ENCODE peak calls at places on chromosomes 16 and 17, in ten cellular contexts. One of them, this sample, is unnamed.

GRCh38 chr16:9846362-9847099 is 335.7 kb downstream of the GRIN2A start:
- DNase-seq in transverse colon: no peak
- DNase-seq in epithelial cell of esophagus: peak
- DNase-seq in IMR-90: no peak
- DNase-seq in mammary epithelial cell: no peak
- DNase-seq in endodermal cell: no peak
- DNase-seq in AG10803: no peak
- DNase-seq in A549: peak
- DNase-seq in K562: no peak
- DNase-seq in brain microvascular endothelial cell: no peak
- DNase-seq in this sample: peak

GRCh38 chr16:56109205-56109604 is 82.1 kb upstream of the GNAO1 start:
- DNase-seq in mammary epithelial cell: no peak
- DNase-seq in endodermal cell: no peak
- DNase-seq in brain microvascular endothelial cell: no peak
- DNase-seq in transverse colon: no peak
- DNase-seq in A549: no peak
- DNase-seq in AG10803: no peak
- DNase-seq in epithelial cell of esophagus: no peak
- DNase-seq in K562: no peak
- DNase-seq in IMR-90: no peak
- DNase-seq in this sample: no peak

GRCh38 chr17:14308965-14309879 is 8.3 kb downstream of the HS3ST3B1 start:
- DNase-seq in A549: peak
- DNase-seq in mammary epithelial cell: peak
- DNase-seq in AG10803: peak
- DNase-seq in K562: peak
- DNase-seq in epithelial cell of esophagus: peak
- DNase-seq in transverse colon: peak
- DNase-seq in brain microvascular endothelial cell: peak
- DNase-seq in IMR-90: peak
- DNase-seq in endodermal cell: peak
- DNase-seq in this sample: peak

GRCh38 chr17:39757931-39758873 is 20.5 kb downstream of the GRB7 start:
- DNase-seq in mammary epithelial cell: no peak
- DNase-seq in IMR-90: no peak
- DNase-seq in K562: no peak
- DNase-seq in epithelial cell of esophagus: no peak
- DNase-seq in transverse colon: peak
- DNase-seq in endodermal cell: peak
- DNase-seq in brain microvascular endothelial cell: no peak
- DNase-seq in AG10803: no peak
- DNase-seq in A549: no peak
- DNase-seq in this sample: no peak

GRCh38 chr16:74874912-74875311 is 100.3 kb upstream of the FA2H start:
- DNase-seq in K562: no peak
- DNase-seq in AG10803: no peak
- DNase-seq in transverse colon: no peak
- DNase-seq in A549: no peak
- DNase-seq in brain microvascular endothelial cell: no peak
- DNase-seq in epithelial cell of esophagus: peak
- DNase-seq in IMR-90: no peak
- DNase-seq in mammary epithelial cell: peak
- DNase-seq in endodermal cell: no peak
- DNase-seq in this sample: no peak

GRCh38 chr16:84550096-84550495 is 45.6 kb upstream of the MEAK7 start:
- DNase-seq in IMR-90: no peak
- DNase-seq in K562: no peak
- DNase-seq in transverse colon: no peak
- DNase-seq in brain microvascular endothelial cell: no peak
- DNase-seq in A549: peak
- DNase-seq in AG10803: no peak
- DNase-seq in mammary epithelial cell: peak
- DNase-seq in epithelial cell of esophagus: peak
- DNase-seq in endodermal cell: no peak
- DNase-seq in this sample: no peak

GRCh38 chr17:12296120-12296727 is 275.5 kb downstream of the MAP2K4 start:
- DNase-seq in AG10803: no peak
- DNase-seq in IMR-90: peak
- DNase-seq in epithelial cell of esophagus: no peak
- DNase-seq in endodermal cell: peak
- DNase-seq in A549: no peak
- DNase-seq in K562: no peak
- DNase-seq in brain microvascular endothelial cell: peak
- DNase-seq in mammary epithelial cell: no peak
- DNase-seq in transverse colon: no peak
- DNase-seq in this sample: peak

GRCh38 chr16:84085774-84086173 is 31.0 kb downstream of the MBTPS1 start:
- DNase-seq in K562: no peak
- DNase-seq in A549: no peak
- DNase-seq in epithelial cell of esophagus: no peak
- DNase-seq in transverse colon: no peak
- DNase-seq in mammary epithelial cell: no peak
- DNase-seq in endodermal cell: no peak
- DNase-seq in IMR-90: no peak
- DNase-seq in brain microvascular endothelial cell: no peak
- DNase-seq in AG10803: no peak
- DNase-seq in this sample: no peak

GRCh38 chr17:37770631-37771518 is 26.0 kb upstream of the HNF1B start:
- DNase-seq in K562: peak
- DNase-seq in transverse colon: peak
- DNase-seq in A549: peak
- DNase-seq in epithelial cell of esophagus: peak
- DNase-seq in AG10803: peak
- DNase-seq in brain microvascular endothelial cell: peak
- DNase-seq in mammary epithelial cell: peak
- DNase-seq in endodermal cell: peak
- DNase-seq in IMR-90: peak
- DNase-seq in this sample: peak

GRCh38 chr17:39823407-39824054 is 40.6 kb downstream of the IKZF3 start:
- DNase-seq in IMR-90: no peak
- DNase-seq in AG10803: no peak
- DNase-seq in epithelial cell of esophagus: no peak
- DNase-seq in brain microvascular endothelial cell: no peak
- DNase-seq in A549: peak
- DNase-seq in mammary epithelial cell: no peak
- DNase-seq in endodermal cell: no peak
- DNase-seq in transverse colon: no peak
- DNase-seq in K562: no peak
- DNase-seq in this sample: no peak

GRCh38 chr16:57525761-57526160 is 10.6 kb downstream of the CCDC102A start:
- DNase-seq in IMR-90: no peak
- DNase-seq in brain microvascular endothelial cell: no peak
- DNase-seq in mammary epithelial cell: no peak
- DNase-seq in endodermal cell: no peak
- DNase-seq in transverse colon: no peak
- DNase-seq in A549: no peak
- DNase-seq in epithelial cell of esophagus: peak
- DNase-seq in K562: no peak
- DNase-seq in AG10803: no peak
- DNase-seq in this sample: no peak

GRCh38 chr16:4935231-4935855 is 1.6 kb downstream of the PPL start:
- DNase-seq in epithelial cell of esophagus: peak
- DNase-seq in endodermal cell: peak
- DNase-seq in K562: no peak
- DNase-seq in IMR-90: no peak
- DNase-seq in AG10803: peak
- DNase-seq in A549: no peak
- DNase-seq in mammary epithelial cell: peak
- DNase-seq in transverse colon: peak
- DNase-seq in brain microvascular endothelial cell: no peak
- DNase-seq in this sample: no peak

GRCh38 chr16:76670125-76670857 is 393.1 kb downstream of the CNTNAP4 start:
- DNase-seq in mammary epithelial cell: no peak
- DNase-seq in brain microvascular endothelial cell: no peak
- DNase-seq in A549: no peak
- DNase-seq in IMR-90: no peak
- DNase-seq in K562: no peak
- DNase-seq in epithelial cell of esophagus: peak
- DNase-seq in AG10803: no peak
- DNase-seq in transverse colon: no peak
- DNase-seq in endodermal cell: no peak
- DNase-seq in this sample: no peak

GRCh38 chr16:87201052-87201451 is 116.1 kb downstream of the C16orf95 start:
- DNase-seq in IMR-90: peak
- DNase-seq in transverse colon: peak
- DNase-seq in epithelial cell of esophagus: peak
- DNase-seq in endodermal cell: no peak
- DNase-seq in mammary epithelial cell: peak
- DNase-seq in brain microvascular endothelial cell: peak
- DNase-seq in A549: peak
- DNase-seq in AG10803: peak
- DNase-seq in K562: no peak
- DNase-seq in this sample: peak

GRCh38 chr16:71542377-71542776 is 16.2 kb downstream of the CHST4 start:
- DNase-seq in IMR-90: peak
- DNase-seq in A549: peak
- DNase-seq in mammary epithelial cell: peak
- DNase-seq in AG10803: peak
- DNase-seq in endodermal cell: peak
- DNase-seq in K562: peak
- DNase-seq in transverse colon: peak
- DNase-seq in epithelial cell of esophagus: peak
- DNase-seq in brain microvascular endothelial cell: peak
- DNase-seq in this sample: peak

GRCh38 chr17:29162082-29162908 is 17.9 kb downstream of the MYO18A start:
- DNase-seq in brain microvascular endothelial cell: no peak
- DNase-seq in AG10803: no peak
- DNase-seq in mammary epithelial cell: no peak
- DNase-seq in IMR-90: no peak
- DNase-seq in endodermal cell: peak
- DNase-seq in A549: no peak
- DNase-seq in K562: no peak
- DNase-seq in epithelial cell of esophagus: no peak
- DNase-seq in transverse colon: no peak
- DNase-seq in this sample: no peak

GRCh38 chr16:72199938-72200337 is 28.0 kb upstream of the PMFBP1 start:
- DNase-seq in K562: no peak
- DNase-seq in epithelial cell of esophagus: no peak
- DNase-seq in transverse colon: no peak
- DNase-seq in IMR-90: no peak
- DNase-seq in A549: no peak
- DNase-seq in brain microvascular endothelial cell: no peak
- DNase-seq in mammary epithelial cell: no peak
- DNase-seq in endodermal cell: no peak
- DNase-seq in AG10803: no peak
- DNase-seq in this sample: no peak

DNA sequence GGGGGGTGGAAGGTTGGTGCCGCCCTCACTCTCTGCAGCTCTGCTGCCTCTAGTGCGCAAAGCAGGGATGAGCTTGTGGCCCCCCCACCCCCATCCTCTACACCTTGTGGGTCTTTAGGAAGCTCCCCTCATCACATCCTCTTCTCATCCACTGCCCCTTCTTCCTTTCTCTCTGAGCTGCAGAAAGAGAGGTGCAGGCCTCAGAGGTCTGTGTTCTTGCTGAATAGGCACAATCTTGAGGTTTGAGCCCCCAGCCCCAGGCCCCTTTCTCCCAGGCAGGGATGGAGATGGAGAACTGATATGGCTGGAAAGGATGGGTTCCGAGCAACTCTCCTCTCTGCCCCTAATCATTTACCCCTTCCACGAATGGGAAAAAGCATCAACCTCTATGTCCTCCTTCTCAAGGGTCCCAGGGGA is 2.6 kb downstream of the CACNA1G start:
- DNase-seq in epithelial cell of esophagus: no peak
- DNase-seq in transverse colon: no peak
- DNase-seq in IMR-90: no peak
- DNase-seq in A549: no peak
- DNase-seq in AG10803: no peak
- DNase-seq in brain microvascular endothelial cell: no peak
- DNase-seq in mammary epithelial cell: no peak
- DNase-seq in endodermal cell: no peak
- DNase-seq in K562: no peak
- DNase-seq in this sample: no peak
- H3K4me3 ChIP-seq in epithelial cell of esophagus: no peak
- H3K4me3 ChIP-seq in transverse colon: no peak
- H3K4me3 ChIP-seq in IMR-90: no peak
- H3K4me3 ChIP-seq in A549: no peak
- H3K4me3 ChIP-seq in AG10803: no peak
- H3K4me3 ChIP-seq in brain microvascular endothelial cell: no peak
- H3K4me3 ChIP-seq in mammary epithelial cell: no peak
- H3K4me3 ChIP-seq in endodermal cell: no peak
- H3K4me3 ChIP-seq in K562: no peak
- H3K4me3 ChIP-seq in this sample: no peak

GRCh38 chr16:12260647-12261262 is 284.2 kb downstream of the SNX29 start:
- DNase-seq in epithelial cell of esophagus: peak
- DNase-seq in IMR-90: peak
- DNase-seq in brain microvascular endothelial cell: peak
- DNase-seq in K562: peak
- DNase-seq in mammary epithelial cell: no peak
- DNase-seq in A549: peak
- DNase-seq in transverse colon: no peak
- DNase-seq in AG10803: no peak
- DNase-seq in endodermal cell: peak
- DNase-seq in this sample: no peak
- TF ChIP-seq CTCF in epithelial cell of esophagus: no peak
- TF ChIP-seq CTCF in IMR-90: peak
- TF ChIP-seq CTCF in brain microvascular endothelial cell: peak
- TF ChIP-seq CTCF in K562: peak
- TF ChIP-seq CTCF in mammary epithelial cell: no peak
- TF ChIP-seq CTCF in A549: peak
- TF ChIP-seq CTCF in transverse colon: no peak
- TF ChIP-seq CTCF in AG10803: no peak
- TF ChIP-seq CTCF in endodermal cell: peak
- TF ChIP-seq CTCF in this sample: no peak

DNA sequence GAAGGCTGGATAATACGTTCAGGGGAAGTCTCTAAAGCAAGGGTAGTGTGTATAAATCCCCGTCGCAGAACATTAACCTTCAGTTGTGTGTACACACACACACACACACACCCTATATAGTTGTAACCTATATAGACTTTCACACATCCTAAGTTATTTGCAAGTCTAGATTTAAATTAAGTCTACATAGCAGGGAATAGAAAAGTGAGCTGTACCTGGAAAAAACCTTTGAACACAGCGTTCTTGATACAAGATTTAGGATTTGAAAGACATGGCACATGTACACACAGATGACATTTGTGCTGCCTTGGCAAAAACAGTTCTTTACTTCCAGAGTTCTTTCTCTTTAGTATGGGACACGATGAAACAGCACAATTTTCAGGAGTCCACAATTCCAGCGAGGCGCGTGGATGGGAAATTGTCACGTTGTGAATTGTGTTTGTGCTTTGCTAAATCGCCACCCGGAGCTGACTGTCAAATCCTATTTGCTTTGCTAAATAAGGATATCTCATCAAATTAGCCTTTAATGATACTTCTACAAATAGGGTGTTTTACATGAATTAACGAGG is 233.9 kb downstream of the MRTFB start:
- DNase-seq in K562: no peak
- DNase-seq in AG10803: no peak
- DNase-seq in endodermal cell: no peak
- DNase-seq in IMR-90: no peak
- DNase-seq in brain microvascular endothelial cell: no peak
- DNase-seq in mammary epithelial cell: no peak
- DNase-seq in epithelial cell of esophagus: no peak
- DNase-seq in A549: no peak
- DNase-seq in transverse colon: no peak
- DNase-seq in this sample: no peak
- H3K4me3 ChIP-seq in K562: no peak
- H3K4me3 ChIP-seq in AG10803: peak
- H3K4me3 ChIP-seq in endodermal cell: peak
- H3K4me3 ChIP-seq in IMR-90: no peak
- H3K4me3 ChIP-seq in brain microvascular endothelial cell: no peak
- H3K4me3 ChIP-seq in mammary epithelial cell: no peak
- H3K4me3 ChIP-seq in epithelial cell of esophagus: no peak
- H3K4me3 ChIP-seq in A549: peak
- H3K4me3 ChIP-seq in transverse colon: no peak
- H3K4me3 ChIP-seq in this sample: no peak

GRCh38 chr17:6276711-6277110 is 158.2 kb downstream of the AIPL1 start:
- DNase-seq in mammary epithelial cell: no peak
- DNase-seq in K562: no peak
- DNase-seq in AG10803: no peak
- DNase-seq in epithelial cell of esophagus: no peak
- DNase-seq in endodermal cell: no peak
- DNase-seq in A549: no peak
- DNase-seq in transverse colon: no peak
- DNase-seq in brain microvascular endothelial cell: no peak
- DNase-seq in IMR-90: no peak
- DNase-seq in this sample: no peak
- TF ChIP-seq CTCF in mammary epithelial cell: no peak
- TF ChIP-seq CTCF in K562: no peak
- TF ChIP-seq CTCF in AG10803: no peak
- TF ChIP-seq CTCF in epithelial cell of esophagus: no peak
- TF ChIP-seq CTCF in endodermal cell: peak
- TF ChIP-seq CTCF in A549: peak
- TF ChIP-seq CTCF in transverse colon: no peak
- TF ChIP-seq CTCF in brain microvascular endothelial cell: no peak
- TF ChIP-seq CTCF in IMR-90: no peak
- TF ChIP-seq CTCF in this sample: peak

This sample was measured in endothelial cell of umbilical vein.